ENCODE peak calls at places on chromosomes 16 and 17, in seven cellular contexts. R is activated T-helper 1 cell treated with Interleukin-2 at 50 U/mL for 16 hours; V is glutamatergic neuron; L is activated CD8-positive, alpha-beta T cell treated with anti-CD3 and anti-CD28 coated beads for 36 hours; G is chondrocyte; D is T follicular helper cell; X is HuH-7. K is an unnamed sample.
A peak's percentile ranks its signal among the peaks of the same experiment; 100 is the strongest.

GRCh38 chr17:574061-574460 is 140.6 kb downstream of the VPS53 start:
- DNase-seq in G (no peak), V (no peak), R (no peak), L (no peak), X (no peak), D (no peak), K (no peak)

GRCh38 chr17:32826076-32826475 is 50.8 kb downstream of the MYO1D start:
- DNase-seq in G (no peak), V (no peak), R (no peak), D (no peak), L (no peak), X (no peak), K (no peak)

GRCh38 chr17:882827-883585 is 96.6 kb downstream of the NXN start:
- DNase-seq in R (no peak), G (no peak), V (no peak), D (no peak), L (no peak), X (peak; percentile 62), K (no peak)

GRCh38 chr16:88442811-88443576 is 10.1 kb upstream of the ZFPM1 start:
- DNase-seq in V (peak; percentile 91), R (peak; percentile 71), L (peak; percentile 83), X (peak; percentile 100), D (peak; percentile 68), G (no peak), K (peak; percentile 78)

GRCh38 chr17:10249271-10250010 is 51.0 kb upstream of the GAS7 start:
- DNase-seq in G (no peak), D (no peak), R (no peak), X (no peak), V (no peak), L (no peak), K (no peak)

GRCh38 chr16:13099822-13100221 is 198.4 kb downstream of the SHISA9 start:
- DNase-seq in V (no peak), X (no peak), G (no peak), R (no peak), D (no peak), L (no peak), K (no peak)

GRCh38 chr16:13923703-13924298 is 3.8 kb downstream of the ERCC4 start:
- DNase-seq in G (no peak), R (no peak), D (no peak), V (no peak), X (peak; percentile 24), L (no peak), K (no peak)

GRCh38 chr16:60811051-60811608 is 1225.1 kb downstream of the CDH8 start:
- DNase-seq in L (no peak), V (no peak), X (no peak), R (no peak), G (no peak), D (no peak), K (no peak)

GRCh38 chr17:66889480-66890230 is 54.7 kb downstream of the CACNG5 start:
- DNase-seq in G (no peak), R (no peak), L (no peak), X (no peak), D (no peak), V (no peak), K (no peak)

GRCh38 chr16:75758215-75758614 is 31.9 kb upstream of the CPHXL start:
- DNase-seq in G (no peak), V (no peak), X (no peak), R (no peak), D (no peak), L (peak; percentile 6), K (no peak)

GRCh38 chr17:56009795-56010715 is 143.2 kb upstream of the ANKFN1 start:
- DNase-seq in R (no peak), G (no peak), D (no peak), X (no peak), L (peak; percentile 25), V (no peak), K (no peak)

GRCh38 chr17:77137111-77137510 is 3.7 kb upstream of the SEC14L1 start:
- DNase-seq in V (no peak), R (no peak), G (no peak), D (no peak), L (no peak), X (no peak), K (no peak)

GRCh38 chr17:68053237-68054030 is 17.9 kb downstream of the KPNA2 start:
- DNase-seq in D (no peak), V (no peak), G (no peak), R (no peak), X (no peak), L (no peak), K (no peak)

GRCh38 chr16:17273142-17273561 is 197.6 kb downstream of the XYLT1 start:
- DNase-seq in X (no peak), R (no peak), G (no peak), L (peak; percentile 73), V (no peak), D (no peak), K (no peak)

GRCh38 chr16:67111951-67112444 is 2.3 kb downstream of the PHAF1 start:
- DNase-seq in X (no peak), G (no peak), R (no peak), V (no peak), L (no peak), D (no peak), K (no peak)

GRCh38 chr16:122342-122741 is 16.1 kb downstream of the NPRL3 start:
- DNase-seq in L (no peak), G (no peak), R (no peak), D (no peak), V (no peak), X (no peak), K (no peak)

GRCh38 chr17:82060614-82061013 is 5.0 kb downstream of the DUS1L start:
- DNase-seq in R (no peak), G (no peak), L (no peak), X (no peak), V (no peak), D (no peak), K (no peak)

GRCh38 chr16:84054271-84054670 is 11.7 kb upstream of the SLC38A8 start:
- DNase-seq in L (no peak), G (peak; percentile 73), X (no peak), D (no peak), R (no peak), V (no peak), K (no peak)